ENCODE peak calls at places on chromosomes 12 and 14, in eight cellular contexts. One of them, this sample, is unnamed.

GRCh38 chr12:108811411-108812185 is 45.8 kb downstream of the SSH1 start:
- DNase-seq in IMR-90: no peak
- DNase-seq in dermis microvascular lymphatic vessel endothelial cell: no peak
- DNase-seq in hypothalamus: no peak
- DNase-seq in psoas muscle: no peak
- DNase-seq in WTC11: no peak
- DNase-seq in foreskin fibroblast: no peak
- DNase-seq in A549: no peak
- DNase-seq in this sample: peak

GRCh38 chr12:92271341-92271740 is 125.7 kb upstream of the BTG1 start:
- DNase-seq in IMR-90: no peak
- DNase-seq in dermis microvascular lymphatic vessel endothelial cell: no peak
- DNase-seq in hypothalamus: no peak
- DNase-seq in psoas muscle: no peak
- DNase-seq in WTC11: no peak
- DNase-seq in foreskin fibroblast: no peak
- DNase-seq in A549: no peak
- DNase-seq in this sample: no peak

GRCh38 chr12:10974965-10975364 is 11.7 kb downstream of the TAS2R50 start:
- DNase-seq in IMR-90: no peak
- DNase-seq in dermis microvascular lymphatic vessel endothelial cell: no peak
- DNase-seq in hypothalamus: no peak
- DNase-seq in psoas muscle: no peak
- DNase-seq in WTC11: no peak
- DNase-seq in foreskin fibroblast: no peak
- DNase-seq in A549: no peak
- DNase-seq in this sample: no peak

GRCh38 chr12:65608319-65608916 is 215.9 kb upstream of the HMGA2 start:
- DNase-seq in IMR-90: peak
- DNase-seq in dermis microvascular lymphatic vessel endothelial cell: no peak
- DNase-seq in hypothalamus: no peak
- DNase-seq in psoas muscle: no peak
- DNase-seq in WTC11: no peak
- DNase-seq in foreskin fibroblast: no peak
- DNase-seq in A549: no peak
- DNase-seq in this sample: no peak

GRCh38 chr14:51386983-51387730 is 147.1 kb downstream of the TMX1 start:
- DNase-seq in IMR-90: no peak
- DNase-seq in dermis microvascular lymphatic vessel endothelial cell: peak
- DNase-seq in hypothalamus: no peak
- DNase-seq in psoas muscle: no peak
- DNase-seq in WTC11: no peak
- DNase-seq in foreskin fibroblast: peak
- DNase-seq in A549: no peak
- DNase-seq in this sample: peak

GRCh38 chr12:82803201-82803600 is 116.5 kb downstream of the TMTC2 start:
- DNase-seq in IMR-90: no peak
- DNase-seq in dermis microvascular lymphatic vessel endothelial cell: no peak
- DNase-seq in hypothalamus: no peak
- DNase-seq in psoas muscle: no peak
- DNase-seq in WTC11: no peak
- DNase-seq in foreskin fibroblast: no peak
- DNase-seq in A549: no peak
- DNase-seq in this sample: no peak

GRCh38 chr12:76611533-76611932 is 52.0 kb upstream of the OSBPL8 start:
- DNase-seq in IMR-90: peak
- DNase-seq in dermis microvascular lymphatic vessel endothelial cell: no peak
- DNase-seq in hypothalamus: no peak
- DNase-seq in psoas muscle: no peak
- DNase-seq in WTC11: no peak
- DNase-seq in foreskin fibroblast: peak
- DNase-seq in A549: no peak
- DNase-seq in this sample: peak

GRCh38 chr12:7241404-7242005 is 52.0 kb downstream of the PEX5 start:
- DNase-seq in IMR-90: peak
- DNase-seq in dermis microvascular lymphatic vessel endothelial cell: no peak
- DNase-seq in hypothalamus: no peak
- DNase-seq in psoas muscle: no peak
- DNase-seq in WTC11: no peak
- DNase-seq in foreskin fibroblast: peak
- DNase-seq in A549: no peak
- DNase-seq in this sample: peak

GRCh38 chr14:101480747-101481530 is 80.4 kb upstream of the DIO3 start:
- DNase-seq in IMR-90: peak
- DNase-seq in dermis microvascular lymphatic vessel endothelial cell: no peak
- DNase-seq in hypothalamus: no peak
- DNase-seq in psoas muscle: no peak
- DNase-seq in WTC11: no peak
- DNase-seq in foreskin fibroblast: no peak
- DNase-seq in A549: peak
- DNase-seq in this sample: no peak

GRCh38 chr14:38208825-38209562 is 1.3 kb downstream of the SSTR1 start:
- DNase-seq in IMR-90: peak
- DNase-seq in dermis microvascular lymphatic vessel endothelial cell: peak
- DNase-seq in hypothalamus: no peak
- DNase-seq in psoas muscle: peak
- DNase-seq in WTC11: peak
- DNase-seq in foreskin fibroblast: peak
- DNase-seq in A549: no peak
- DNase-seq in this sample: peak

GRCh38 chr14:105422695-105423487 is 3.3 kb downstream of the MTA1 start:
- DNase-seq in IMR-90: no peak
- DNase-seq in dermis microvascular lymphatic vessel endothelial cell: no peak
- DNase-seq in hypothalamus: no peak
- DNase-seq in psoas muscle: no peak
- DNase-seq in WTC11: no peak
- DNase-seq in foreskin fibroblast: no peak
- DNase-seq in A549: no peak
- DNase-seq in this sample: no peak

This sample was measured in AG08395.